ENCODE peak calls at places on chromosome 1, in eight cellular contexts. One of them, this sample, is unnamed.

GRCh38 chr1:205344010-205344808 is 12.5 kb downstream of the KLHDC8A start:
- DNase-seq in colonic mucosa: peak
- DNase-seq in stimulated activated CD8-positive, alpha-beta memory T cell treated with anti-CD3 and anti-CD28 coated beads, Interleukin-15, amount 100 ng/mL, for 1 hour: no peak
- DNase-seq in H54: no peak
- DNase-seq in sciatic nerve: no peak
- DNase-seq in adipocyte: peak
- DNase-seq in stimulated activated CD4-positive, alpha-beta T cell treated with anti-CD3 and anti-CD28 coated beads, TNF-alpha, amount 100 ng/mL, for 4 hours: no peak
- DNase-seq in kidney: peak
- DNase-seq in this sample: no peak

GRCh38 chr1:63698001-63698838 is 75.6 kb upstream of the ROR1 start:
- DNase-seq in H54: no peak
- DNase-seq in stimulated activated CD4-positive, alpha-beta T cell treated with anti-CD3 and anti-CD28 coated beads, TNF-alpha, amount 100 ng/mL, for 4 hours: no peak
- DNase-seq in stimulated activated CD8-positive, alpha-beta memory T cell treated with anti-CD3 and anti-CD28 coated beads, Interleukin-15, amount 100 ng/mL, for 1 hour: no peak
- DNase-seq in kidney: no peak
- DNase-seq in sciatic nerve: no peak
- DNase-seq in adipocyte: no peak
- DNase-seq in colonic mucosa: peak
- DNase-seq in this sample: peak

GRCh38 chr1:164602142-164602429 is 43.1 kb downstream of the PBX1 start:
- DNase-seq in sciatic nerve: no peak
- DNase-seq in stimulated activated CD4-positive, alpha-beta T cell treated with anti-CD3 and anti-CD28 coated beads, TNF-alpha, amount 100 ng/mL, for 4 hours: no peak
- DNase-seq in kidney: peak
- DNase-seq in H54: no peak
- DNase-seq in colonic mucosa: peak
- DNase-seq in adipocyte: no peak
- DNase-seq in stimulated activated CD8-positive, alpha-beta memory T cell treated with anti-CD3 and anti-CD28 coated beads, Interleukin-15, amount 100 ng/mL, for 1 hour: no peak
- DNase-seq in this sample: no peak

GRCh38 chr1:19342894-19343616 is 30.9 kb downstream of the SLC66A1 start:
- DNase-seq in colonic mucosa: no peak
- DNase-seq in stimulated activated CD8-positive, alpha-beta memory T cell treated with anti-CD3 and anti-CD28 coated beads, Interleukin-15, amount 100 ng/mL, for 1 hour: no peak
- DNase-seq in stimulated activated CD4-positive, alpha-beta T cell treated with anti-CD3 and anti-CD28 coated beads, TNF-alpha, amount 100 ng/mL, for 4 hours: no peak
- DNase-seq in sciatic nerve: no peak
- DNase-seq in adipocyte: no peak
- DNase-seq in kidney: peak
- DNase-seq in H54: no peak
- DNase-seq in this sample: no peak

GRCh38 chr1:214494706-214495105 is 56.7 kb downstream of the PTPN14 start:
- DNase-seq in H54: peak
- DNase-seq in stimulated activated CD8-positive, alpha-beta memory T cell treated with anti-CD3 and anti-CD28 coated beads, Interleukin-15, amount 100 ng/mL, for 1 hour: no peak
- DNase-seq in colonic mucosa: no peak
- DNase-seq in stimulated activated CD4-positive, alpha-beta T cell treated with anti-CD3 and anti-CD28 coated beads, TNF-alpha, amount 100 ng/mL, for 4 hours: no peak
- DNase-seq in sciatic nerve: no peak
- DNase-seq in adipocyte: no peak
- DNase-seq in kidney: no peak
- DNase-seq in this sample: no peak

GRCh38 chr1:154629160-154630073 is 21.4 kb upstream of the ADAR start:
- DNase-seq in stimulated activated CD4-positive, alpha-beta T cell treated with anti-CD3 and anti-CD28 coated beads, TNF-alpha, amount 100 ng/mL, for 4 hours: no peak
- DNase-seq in kidney: no peak
- DNase-seq in colonic mucosa: no peak
- DNase-seq in H54: no peak
- DNase-seq in adipocyte: no peak
- DNase-seq in stimulated activated CD8-positive, alpha-beta memory T cell treated with anti-CD3 and anti-CD28 coated beads, Interleukin-15, amount 100 ng/mL, for 1 hour: no peak
- DNase-seq in sciatic nerve: no peak
- DNase-seq in this sample: no peak

GRCh38 chr1:182624582-182624981 is 20.4 kb upstream of the RGS16 start:
- DNase-seq in stimulated activated CD8-positive, alpha-beta memory T cell treated with anti-CD3 and anti-CD28 coated beads, Interleukin-15, amount 100 ng/mL, for 1 hour: no peak
- DNase-seq in kidney: no peak
- DNase-seq in stimulated activated CD4-positive, alpha-beta T cell treated with anti-CD3 and anti-CD28 coated beads, TNF-alpha, amount 100 ng/mL, for 4 hours: no peak
- DNase-seq in sciatic nerve: no peak
- DNase-seq in H54: no peak
- DNase-seq in adipocyte: no peak
- DNase-seq in colonic mucosa: no peak
- DNase-seq in this sample: no peak

GRCh38 chr1:75616436-75617433 is 5.8 kb upstream of the SLC44A5 start:
- DNase-seq in sciatic nerve: no peak
- DNase-seq in stimulated activated CD8-positive, alpha-beta memory T cell treated with anti-CD3 and anti-CD28 coated beads, Interleukin-15, amount 100 ng/mL, for 1 hour: no peak
- DNase-seq in kidney: peak
- DNase-seq in stimulated activated CD4-positive, alpha-beta T cell treated with anti-CD3 and anti-CD28 coated beads, TNF-alpha, amount 100 ng/mL, for 4 hours: no peak
- DNase-seq in adipocyte: peak
- DNase-seq in colonic mucosa: no peak
- DNase-seq in H54: no peak
- DNase-seq in this sample: no peak

GRCh38 chr1:54244655-54245054 is 44.7 kb downstream of the MRPL37 start:
- DNase-seq in stimulated activated CD8-positive, alpha-beta memory T cell treated with anti-CD3 and anti-CD28 coated beads, Interleukin-15, amount 100 ng/mL, for 1 hour: no peak
- DNase-seq in sciatic nerve: no peak
- DNase-seq in kidney: no peak
- DNase-seq in colonic mucosa: no peak
- DNase-seq in stimulated activated CD4-positive, alpha-beta T cell treated with anti-CD3 and anti-CD28 coated beads, TNF-alpha, amount 100 ng/mL, for 4 hours: no peak
- DNase-seq in adipocyte: no peak
- DNase-seq in H54: no peak
- DNase-seq in this sample: no peak

GRCh38 chr1:207873055-207873890 is 37.7 kb downstream of the CD34 start:
- DNase-seq in stimulated activated CD4-positive, alpha-beta T cell treated with anti-CD3 and anti-CD28 coated beads, TNF-alpha, amount 100 ng/mL, for 4 hours: no peak
- DNase-seq in colonic mucosa: no peak
- DNase-seq in adipocyte: no peak
- DNase-seq in stimulated activated CD8-positive, alpha-beta memory T cell treated with anti-CD3 and anti-CD28 coated beads, Interleukin-15, amount 100 ng/mL, for 1 hour: no peak
- DNase-seq in H54: no peak
- DNase-seq in sciatic nerve: no peak
- DNase-seq in kidney: no peak
- DNase-seq in this sample: no peak

GRCh38 chr1:153841463-153841994 is 66.3 kb downstream of the SLC27A3 start:
- DNase-seq in H54: no peak
- DNase-seq in colonic mucosa: no peak
- DNase-seq in kidney: no peak
- DNase-seq in sciatic nerve: no peak
- DNase-seq in stimulated activated CD4-positive, alpha-beta T cell treated with anti-CD3 and anti-CD28 coated beads, TNF-alpha, amount 100 ng/mL, for 4 hours: no peak
- DNase-seq in adipocyte: no peak
- DNase-seq in stimulated activated CD8-positive, alpha-beta memory T cell treated with anti-CD3 and anti-CD28 coated beads, Interleukin-15, amount 100 ng/mL, for 1 hour: no peak
- DNase-seq in this sample: no peak

GRCh38 chr1:207298666-207299065 is 22.8 kb upstream of the CD55 start:
- DNase-seq in stimulated activated CD4-positive, alpha-beta T cell treated with anti-CD3 and anti-CD28 coated beads, TNF-alpha, amount 100 ng/mL, for 4 hours: no peak
- DNase-seq in kidney: no peak
- DNase-seq in sciatic nerve: no peak
- DNase-seq in H54: no peak
- DNase-seq in adipocyte: peak
- DNase-seq in colonic mucosa: no peak
- DNase-seq in stimulated activated CD8-positive, alpha-beta memory T cell treated with anti-CD3 and anti-CD28 coated beads, Interleukin-15, amount 100 ng/mL, for 1 hour: no peak
- DNase-seq in this sample: no peak

This sample was measured in sigmoid colon.